ENCODE peak calls at places on chromosomes 16 and 17, in eight cellular contexts. One of them, this sample, is unnamed.

GRCh38 chr17:33390479-33391027 is 97.5 kb upstream of the ASIC2 start:
- DNase-seq in esophagus squamous epithelium: no peak
- DNase-seq in fibroblast of lung: no peak
- DNase-seq in HFF-Myc: no peak
- DNase-seq in GM12878: no peak
- DNase-seq in right atrium auricular region: no peak
- DNase-seq in CD8-positive, alpha-beta T cell: no peak
- DNase-seq in endothelial cell of umbilical vein: no peak
- DNase-seq in this sample: no peak

GRCh38 chr17:77371117-77371887 is 230.5 kb downstream of the SEC14L1 start:
- DNase-seq in esophagus squamous epithelium: no peak
- DNase-seq in fibroblast of lung: peak; percentile 81
- DNase-seq in HFF-Myc: no peak
- DNase-seq in GM12878: no peak
- DNase-seq in right atrium auricular region: no peak
- DNase-seq in CD8-positive, alpha-beta T cell: no peak
- DNase-seq in endothelial cell of umbilical vein: no peak
- DNase-seq in this sample: no peak

GRCh38 chr16:86239381-86239780 is 270.9 kb upstream of the FOXF1 start:
- DNase-seq in esophagus squamous epithelium: no peak
- DNase-seq in fibroblast of lung: no peak
- DNase-seq in HFF-Myc: no peak
- DNase-seq in GM12878: no peak
- DNase-seq in right atrium auricular region: no peak
- DNase-seq in CD8-positive, alpha-beta T cell: no peak
- DNase-seq in endothelial cell of umbilical vein: no peak
- DNase-seq in this sample: no peak

GRCh38 chr17:47708864-47709541 is 15.0 kb downstream of the TBKBP1 start:
- DNase-seq in esophagus squamous epithelium: no peak
- DNase-seq in fibroblast of lung: peak; percentile 63
- DNase-seq in HFF-Myc: no peak
- DNase-seq in GM12878: no peak
- DNase-seq in right atrium auricular region: no peak
- DNase-seq in CD8-positive, alpha-beta T cell: no peak
- DNase-seq in endothelial cell of umbilical vein: no peak
- DNase-seq in this sample: no peak

GRCh38 chr16:7835032-7835431 is 502.4 kb downstream of the RBFOX1 start:
- DNase-seq in esophagus squamous epithelium: no peak
- DNase-seq in fibroblast of lung: no peak
- DNase-seq in HFF-Myc: no peak
- DNase-seq in GM12878: no peak
- DNase-seq in right atrium auricular region: no peak
- DNase-seq in CD8-positive, alpha-beta T cell: no peak
- DNase-seq in endothelial cell of umbilical vein: no peak
- DNase-seq in this sample: no peak

GRCh38 chr16:87652386-87652785 is 50.1 kb downstream of the JPH3 start:
- DNase-seq in esophagus squamous epithelium: no peak
- DNase-seq in fibroblast of lung: no peak
- DNase-seq in HFF-Myc: no peak
- DNase-seq in GM12878: no peak
- DNase-seq in right atrium auricular region: no peak
- DNase-seq in CD8-positive, alpha-beta T cell: no peak
- DNase-seq in endothelial cell of umbilical vein: no peak
- DNase-seq in this sample: no peak

GRCh38 chr16:23052908-23053580 is 96.2 kb downstream of the USP31 start:
- DNase-seq in esophagus squamous epithelium: no peak
- DNase-seq in fibroblast of lung: no peak
- DNase-seq in HFF-Myc: no peak
- DNase-seq in GM12878: no peak
- DNase-seq in right atrium auricular region: no peak
- DNase-seq in CD8-positive, alpha-beta T cell: no peak
- DNase-seq in endothelial cell of umbilical vein: no peak
- DNase-seq in this sample: no peak

GRCh38 chr17:5769936-5770335 is 185.6 kb upstream of the NLRP1 start:
- DNase-seq in esophagus squamous epithelium: no peak
- DNase-seq in fibroblast of lung: peak; percentile 38
- DNase-seq in HFF-Myc: no peak
- DNase-seq in GM12878: no peak
- DNase-seq in right atrium auricular region: no peak
- DNase-seq in CD8-positive, alpha-beta T cell: no peak
- DNase-seq in endothelial cell of umbilical vein: peak; percentile 70
- DNase-seq in this sample: no peak

GRCh38 chr16:2365895-2366294 is 25.4 kb upstream of the ABCA3 start:
- DNase-seq in esophagus squamous epithelium: no peak
- DNase-seq in fibroblast of lung: peak; percentile 87
- DNase-seq in HFF-Myc: no peak
- DNase-seq in GM12878: no peak
- DNase-seq in right atrium auricular region: no peak
- DNase-seq in CD8-positive, alpha-beta T cell: no peak
- DNase-seq in endothelial cell of umbilical vein: peak; percentile 40
- DNase-seq in this sample: no peak

GRCh38 chr16:81155769-81156168 is 59.6 kb upstream of the GCSH start:
- DNase-seq in esophagus squamous epithelium: no peak
- DNase-seq in fibroblast of lung: no peak
- DNase-seq in HFF-Myc: no peak
- DNase-seq in GM12878: no peak
- DNase-seq in right atrium auricular region: no peak
- DNase-seq in CD8-positive, alpha-beta T cell: no peak
- DNase-seq in endothelial cell of umbilical vein: no peak
- DNase-seq in this sample: no peak
- TF ChIP-seq CTCF in esophagus squamous epithelium: no peak
- TF ChIP-seq CTCF in fibroblast of lung: no peak
- TF ChIP-seq CTCF in HFF-Myc: no peak
- TF ChIP-seq CTCF in GM12878: no peak
- TF ChIP-seq CTCF in right atrium auricular region: no peak
- TF ChIP-seq CTCF in CD8-positive, alpha-beta T cell: no peak
- TF ChIP-seq CTCF in endothelial cell of umbilical vein: no peak
- TF ChIP-seq CTCF in this sample: peak; percentile 8

GRCh38 chr17:78384479-78385175 is 6.2 kb downstream of the PGS1 start:
- DNase-seq in esophagus squamous epithelium: no peak
- DNase-seq in fibroblast of lung: no peak
- DNase-seq in HFF-Myc: no peak
- DNase-seq in GM12878: no peak
- DNase-seq in right atrium auricular region: no peak
- DNase-seq in CD8-positive, alpha-beta T cell: no peak
- DNase-seq in endothelial cell of umbilical vein: no peak
- DNase-seq in this sample: no peak
- H3K4me3 ChIP-seq in esophagus squamous epithelium: no peak overlapping the region
- H3K4me3 ChIP-seq in fibroblast of lung: no peak overlapping the region
- H3K4me3 ChIP-seq in HFF-Myc: no peak overlapping the region
- H3K4me3 ChIP-seq in GM12878: peak overlapping the region; percentile 53
- H3K4me3 ChIP-seq in right atrium auricular region: no peak overlapping the region
- H3K4me3 ChIP-seq in CD8-positive, alpha-beta T cell: no peak overlapping the region
- H3K4me3 ChIP-seq in endothelial cell of umbilical vein: no peak overlapping the region
- H3K4me3 ChIP-seq in this sample: peak overlapping the region; percentile 1

GRCh38 chr16:53546988-53547391 is 44.0 kb upstream of the AKTIP start:
- DNase-seq in esophagus squamous epithelium: no peak
- DNase-seq in fibroblast of lung: no peak
- DNase-seq in HFF-Myc: no peak
- DNase-seq in GM12878: no peak
- DNase-seq in right atrium auricular region: no peak
- DNase-seq in CD8-positive, alpha-beta T cell: no peak
- DNase-seq in endothelial cell of umbilical vein: peak; percentile 17
- DNase-seq in this sample: no peak
- TF ChIP-seq CTCF in esophagus squamous epithelium: no peak
- TF ChIP-seq CTCF in fibroblast of lung: no peak
- TF ChIP-seq CTCF in HFF-Myc: peak; percentile 11
- TF ChIP-seq CTCF in GM12878: peak; percentile 56
- TF ChIP-seq CTCF in right atrium auricular region: no peak
- TF ChIP-seq CTCF in CD8-positive, alpha-beta T cell: no peak
- TF ChIP-seq CTCF in endothelial cell of umbilical vein: peak; percentile 32
- TF ChIP-seq CTCF in this sample: peak; percentile 74

DNA sequence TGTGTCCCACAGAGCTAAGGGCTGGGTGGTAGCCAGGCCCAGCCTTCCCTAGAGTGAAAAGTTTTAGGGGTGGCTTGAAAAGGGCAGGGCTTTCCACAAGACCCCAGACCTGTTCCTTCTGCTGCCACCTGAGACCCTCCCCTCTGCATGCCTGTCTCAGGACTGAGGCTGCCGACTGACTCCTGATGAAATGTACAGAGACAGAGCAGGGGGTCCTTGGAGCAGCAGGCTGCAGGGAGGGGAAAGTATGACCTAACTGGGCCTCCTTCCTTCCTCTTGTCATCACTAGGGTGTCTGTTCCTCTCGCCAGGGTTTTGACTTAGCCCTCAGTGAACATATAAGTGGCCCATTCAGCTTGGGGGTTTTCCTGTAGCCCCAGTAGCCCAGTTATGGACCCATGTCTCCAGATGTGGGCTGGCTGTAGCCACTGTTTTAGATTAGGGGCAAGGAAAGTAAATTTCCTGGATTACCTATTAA is 14.9 kb upstream of the NFATC3 start:
- DNase-seq in esophagus squamous epithelium: no peak
- DNase-seq in fibroblast of lung: no peak
- DNase-seq in HFF-Myc: no peak
- DNase-seq in GM12878: no peak
- DNase-seq in right atrium auricular region: no peak
- DNase-seq in CD8-positive, alpha-beta T cell: no peak
- DNase-seq in endothelial cell of umbilical vein: no peak
- DNase-seq in this sample: no peak
- H3K4me3 ChIP-seq in esophagus squamous epithelium: no peak overlapping the region
- H3K4me3 ChIP-seq in fibroblast of lung: no peak overlapping the region
- H3K4me3 ChIP-seq in HFF-Myc: no peak overlapping the region
- H3K4me3 ChIP-seq in GM12878: no peak overlapping the region
- H3K4me3 ChIP-seq in right atrium auricular region: no peak overlapping the region
- H3K4me3 ChIP-seq in CD8-positive, alpha-beta T cell: peak overlapping the region; percentile 17
- H3K4me3 ChIP-seq in endothelial cell of umbilical vein: no peak overlapping the region
- H3K4me3 ChIP-seq in this sample: no peak overlapping the region

GRCh38 chr17:78687125-78687524 is 94.9 kb downstream of the CYTH1 start:
- DNase-seq in esophagus squamous epithelium: no peak
- DNase-seq in fibroblast of lung: no peak
- DNase-seq in HFF-Myc: no peak
- DNase-seq in GM12878: no peak
- DNase-seq in right atrium auricular region: no peak
- DNase-seq in CD8-positive, alpha-beta T cell: no peak
- DNase-seq in endothelial cell of umbilical vein: no peak
- DNase-seq in this sample: no peak

GRCh38 chr17:78692460-78693010 is 89.5 kb downstream of the CYTH1 start:
- DNase-seq in esophagus squamous epithelium: no peak
- DNase-seq in fibroblast of lung: no peak
- DNase-seq in HFF-Myc: no peak
- DNase-seq in GM12878: no peak
- DNase-seq in right atrium auricular region: no peak
- DNase-seq in CD8-positive, alpha-beta T cell: no peak
- DNase-seq in endothelial cell of umbilical vein: no peak
- DNase-seq in this sample: no peak

GRCh38 chr17:78693346-78694083 is 88.6 kb downstream of the CYTH1 start:
- DNase-seq in esophagus squamous epithelium: no peak
- DNase-seq in fibroblast of lung: no peak
- DNase-seq in HFF-Myc: no peak
- DNase-seq in GM12878: no peak
- DNase-seq in right atrium auricular region: no peak
- DNase-seq in CD8-positive, alpha-beta T cell: no peak
- DNase-seq in endothelial cell of umbilical vein: no peak
- DNase-seq in this sample: no peak

GRCh38 chr17:78687944-78688343 is 94.1 kb downstream of the CYTH1 start:
- DNase-seq in esophagus squamous epithelium: no peak
- DNase-seq in fibroblast of lung: no peak
- DNase-seq in HFF-Myc: no peak
- DNase-seq in GM12878: no peak
- DNase-seq in right atrium auricular region: no peak
- DNase-seq in CD8-positive, alpha-beta T cell: no peak
- DNase-seq in endothelial cell of umbilical vein: no peak
- DNase-seq in this sample: no peak

GRCh38 chr17:78689029-78689428 is 93.0 kb downstream of the CYTH1 start:
- DNase-seq in esophagus squamous epithelium: no peak
- DNase-seq in fibroblast of lung: no peak
- DNase-seq in HFF-Myc: no peak
- DNase-seq in GM12878: no peak
- DNase-seq in right atrium auricular region: no peak
- DNase-seq in CD8-positive, alpha-beta T cell: no peak
- DNase-seq in endothelial cell of umbilical vein: no peak
- DNase-seq in this sample: no peak
- TF ChIP-seq CTCF in esophagus squamous epithelium: no peak
- TF ChIP-seq CTCF in fibroblast of lung: no peak
- TF ChIP-seq CTCF in HFF-Myc: no peak
- TF ChIP-seq CTCF in GM12878: peak; percentile 20
- TF ChIP-seq CTCF in right atrium auricular region: no peak
- TF ChIP-seq CTCF in CD8-positive, alpha-beta T cell: no peak
- TF ChIP-seq CTCF in endothelial cell of umbilical vein: no peak
- TF ChIP-seq CTCF in this sample: peak; percentile 48

DNA sequence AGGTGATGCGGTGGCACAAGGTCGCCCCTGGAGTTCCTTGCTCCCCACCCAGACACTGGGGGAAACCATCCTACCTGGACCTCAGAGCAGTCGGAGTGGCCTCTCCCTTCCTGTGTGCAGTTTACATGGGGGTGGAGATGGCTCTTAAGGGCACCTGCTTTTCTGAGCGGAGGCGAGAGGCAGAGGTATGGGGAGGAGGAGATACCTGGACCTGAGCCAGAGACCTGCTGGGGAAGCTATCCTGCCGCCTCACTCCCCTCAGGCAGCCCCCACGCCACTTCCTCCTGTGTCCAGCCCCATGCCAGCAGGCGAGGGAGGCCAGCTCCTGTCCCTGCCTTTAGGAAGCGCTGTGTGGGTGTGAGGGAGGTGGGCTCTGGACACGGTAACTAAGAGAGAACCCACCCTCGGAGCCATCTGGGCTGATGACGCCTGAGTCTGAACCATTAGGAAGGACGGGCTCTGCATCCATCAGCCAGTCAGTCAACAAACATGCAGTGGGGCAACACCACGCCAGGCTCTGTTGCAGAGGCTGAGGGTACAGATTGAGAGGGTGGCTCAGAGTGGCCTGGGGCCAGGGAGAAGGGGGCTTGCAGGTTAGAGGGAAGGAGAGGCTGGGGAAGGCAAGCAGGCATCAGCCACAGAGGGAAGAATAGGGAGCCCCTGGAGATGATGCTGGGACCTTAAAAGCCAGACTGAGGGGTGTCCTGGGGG is 1.2 kb downstream of the CORO1A start:
- DNase-seq in esophagus squamous epithelium: no peak
- DNase-seq in fibroblast of lung: no peak
- DNase-seq in HFF-Myc: no peak
- DNase-seq in GM12878: peak; percentile 28
- DNase-seq in right atrium auricular region: no peak
- DNase-seq in CD8-positive, alpha-beta T cell: peak; percentile 24
- DNase-seq in endothelial cell of umbilical vein: no peak
- DNase-seq in this sample: no peak
- H3K4me3 ChIP-seq in esophagus squamous epithelium: peak overlapping the region; percentile 59
- H3K4me3 ChIP-seq in fibroblast of lung: no peak overlapping the region
- H3K4me3 ChIP-seq in HFF-Myc: no peak overlapping the region
- H3K4me3 ChIP-seq in GM12878: peak overlapping the region; percentile 96
- H3K4me3 ChIP-seq in right atrium auricular region: peak overlapping the region; percentile 63
- H3K4me3 ChIP-seq in CD8-positive, alpha-beta T cell: peak overlapping the region; percentile 97
- H3K4me3 ChIP-seq in endothelial cell of umbilical vein: no peak overlapping the region
- H3K4me3 ChIP-seq in this sample: peak overlapping the region; percentile 90

DNA sequence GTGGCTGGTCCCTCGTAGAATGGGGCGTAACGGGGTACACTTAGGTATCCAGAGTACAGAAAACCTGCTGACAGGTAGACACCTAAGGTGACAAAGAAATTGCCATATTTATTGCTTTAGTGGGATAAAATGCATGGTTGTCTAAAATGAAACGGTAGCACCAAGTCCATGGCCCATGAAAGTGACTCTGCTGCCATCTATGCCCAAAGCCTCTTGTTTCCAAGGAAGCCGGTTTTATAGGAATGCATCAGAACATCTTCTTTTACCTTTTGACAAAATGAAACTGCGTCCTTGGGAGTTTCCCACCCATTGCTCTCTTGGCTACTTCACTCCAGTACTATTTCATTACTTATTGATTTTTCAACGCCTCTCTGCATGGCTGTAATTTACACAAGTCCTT is 151.3 kb upstream of the ZFHX3 start:
- DNase-seq in esophagus squamous epithelium: no peak
- DNase-seq in fibroblast of lung: no peak
- DNase-seq in HFF-Myc: no peak
- DNase-seq in GM12878: no peak
- DNase-seq in right atrium auricular region: no peak
- DNase-seq in CD8-positive, alpha-beta T cell: no peak
- DNase-seq in endothelial cell of umbilical vein: peak; percentile 11
- DNase-seq in this sample: no peak
- TF ChIP-seq CTCF in esophagus squamous epithelium: no peak
- TF ChIP-seq CTCF in fibroblast of lung: no peak
- TF ChIP-seq CTCF in HFF-Myc: no peak
- TF ChIP-seq CTCF in GM12878: no peak
- TF ChIP-seq CTCF in right atrium auricular region: no peak
- TF ChIP-seq CTCF in CD8-positive, alpha-beta T cell: no peak
- TF ChIP-seq CTCF in endothelial cell of umbilical vein: peak; percentile 6
- TF ChIP-seq CTCF in this sample: no peak

This sample was measured in GM12864.